ENCODE peak calls at places on chromosomes 11 and 22, in ten cellular contexts. One of them, this sample, is unnamed.
A peak's percentile ranks its signal among the peaks of the same experiment; 100 is the strongest.

GRCh38 chr11:126317681-126318641 is 14.1 kb downstream of the DCPS start:
- DNase-seq in PC-9: no peak
- DNase-seq in Karpas-422: no peak
- DNase-seq in hepatocyte: peak; percentile 64
- DNase-seq in PC-3: no peak
- DNase-seq in GM23338: no peak
- DNase-seq in GM23248: peak; percentile 87
- DNase-seq in OCI-LY7: no peak
- DNase-seq in HCT116: no peak
- DNase-seq in SK-N-SH: peak; percentile 34
- DNase-seq in this sample: peak; percentile 31

GRCh38 chr11:27699242-27699925 is 871 bp downstream of the BDNF start:
- DNase-seq in GM23248: peak; percentile 61
- DNase-seq in HCT116: no peak
- DNase-seq in GM23338: peak; percentile 72
- DNase-seq in Karpas-422: peak; percentile 19
- DNase-seq in PC-3: peak; percentile 50
- DNase-seq in OCI-LY7: no peak
- DNase-seq in hepatocyte: peak; percentile 38
- DNase-seq in PC-9: no peak
- DNase-seq in SK-N-SH: peak; percentile 47
- DNase-seq in this sample: no peak

GRCh38 chr22:28015056-28015445 is 96.0 kb upstream of the PITPNB start:
- DNase-seq in hepatocyte: no peak
- DNase-seq in Karpas-422: no peak
- DNase-seq in GM23338: no peak
- DNase-seq in OCI-LY7: no peak
- DNase-seq in GM23248: no peak
- DNase-seq in SK-N-SH: no peak
- DNase-seq in HCT116: no peak
- DNase-seq in PC-9: no peak
- DNase-seq in PC-3: no peak
- DNase-seq in this sample: no peak

GRCh38 chr11:44621140-44621681 is 55.7 kb downstream of the CD82 start:
- DNase-seq in GM23248: peak; percentile 75
- DNase-seq in HCT116: peak; percentile 41
- DNase-seq in OCI-LY7: peak; percentile 62
- DNase-seq in GM23338: peak; percentile 89
- DNase-seq in Karpas-422: peak; percentile 89
- DNase-seq in PC-9: no peak
- DNase-seq in hepatocyte: peak; percentile 88
- DNase-seq in SK-N-SH: peak; percentile 92
- DNase-seq in PC-3: peak; percentile 72
- DNase-seq in this sample: peak; percentile 48

GRCh38 chr11:2088746-2089535 is 50.2 kb downstream of the IGF2 start:
- DNase-seq in PC-3: peak; percentile 25
- DNase-seq in SK-N-SH: no peak
- DNase-seq in PC-9: no peak
- DNase-seq in OCI-LY7: no peak
- DNase-seq in HCT116: no peak
- DNase-seq in GM23248: no peak
- DNase-seq in Karpas-422: no peak
- DNase-seq in hepatocyte: no peak
- DNase-seq in GM23338: peak; percentile 43
- DNase-seq in this sample: no peak

GRCh38 chr11:129788278-129788677 is 27.4 kb upstream of the TMEM45B start:
- DNase-seq in hepatocyte: no peak
- DNase-seq in SK-N-SH: no peak
- DNase-seq in GM23248: no peak
- DNase-seq in PC-3: peak; percentile 36
- DNase-seq in OCI-LY7: no peak
- DNase-seq in PC-9: peak; percentile 58
- DNase-seq in Karpas-422: no peak
- DNase-seq in GM23338: no peak
- DNase-seq in HCT116: no peak
- DNase-seq in this sample: no peak

GRCh38 chr11:12893787-12894672 is 115.1 kb upstream of the RASSF10 start:
- DNase-seq in HCT116: peak; percentile 15
- DNase-seq in Karpas-422: peak; percentile 88
- DNase-seq in GM23248: peak; percentile 67
- DNase-seq in SK-N-SH: peak; percentile 62
- DNase-seq in OCI-LY7: peak; percentile 52
- DNase-seq in GM23338: peak; percentile 85
- DNase-seq in PC-9: peak; percentile 72
- DNase-seq in PC-3: peak; percentile 67
- DNase-seq in hepatocyte: peak; percentile 66
- DNase-seq in this sample: peak; percentile 56

GRCh38 chr11:8709002-8709672 is 26.5 kb downstream of the RPL27A start:
- DNase-seq in GM23338: peak; percentile 61
- DNase-seq in PC-9: no peak
- DNase-seq in HCT116: no peak
- DNase-seq in SK-N-SH: peak; percentile 87
- DNase-seq in Karpas-422: no peak
- DNase-seq in GM23248: peak; percentile 58
- DNase-seq in OCI-LY7: no peak
- DNase-seq in PC-3: no peak
- DNase-seq in hepatocyte: peak; percentile 72
- DNase-seq in this sample: no peak

GRCh38 chr11:113308601-113309000 is 5.8 kb upstream of the TTC12 start:
- DNase-seq in SK-N-SH: no peak
- DNase-seq in hepatocyte: no peak
- DNase-seq in PC-3: no peak
- DNase-seq in Karpas-422: no peak
- DNase-seq in GM23248: no peak
- DNase-seq in GM23338: no peak
- DNase-seq in OCI-LY7: no peak
- DNase-seq in HCT116: no peak
- DNase-seq in PC-9: no peak
- DNase-seq in this sample: no peak

GRCh38 chr11:113311536-113311935 is 2.8 kb upstream of the TTC12 start:
- DNase-seq in HCT116: no peak
- DNase-seq in PC-9: no peak
- DNase-seq in OCI-LY7: no peak
- DNase-seq in PC-3: no peak
- DNase-seq in GM23338: no peak
- DNase-seq in SK-N-SH: no peak
- DNase-seq in GM23248: no peak
- DNase-seq in Karpas-422: no peak
- DNase-seq in hepatocyte: no peak
- DNase-seq in this sample: no peak

GRCh38 chr11:113304916-113305315 is 9.5 kb upstream of the TTC12 start:
- DNase-seq in SK-N-SH: no peak
- DNase-seq in PC-9: no peak
- DNase-seq in PC-3: no peak
- DNase-seq in Karpas-422: no peak
- DNase-seq in OCI-LY7: no peak
- DNase-seq in HCT116: no peak
- DNase-seq in GM23248: no peak
- DNase-seq in hepatocyte: no peak
- DNase-seq in GM23338: no peak
- DNase-seq in this sample: no peak

DNA sequence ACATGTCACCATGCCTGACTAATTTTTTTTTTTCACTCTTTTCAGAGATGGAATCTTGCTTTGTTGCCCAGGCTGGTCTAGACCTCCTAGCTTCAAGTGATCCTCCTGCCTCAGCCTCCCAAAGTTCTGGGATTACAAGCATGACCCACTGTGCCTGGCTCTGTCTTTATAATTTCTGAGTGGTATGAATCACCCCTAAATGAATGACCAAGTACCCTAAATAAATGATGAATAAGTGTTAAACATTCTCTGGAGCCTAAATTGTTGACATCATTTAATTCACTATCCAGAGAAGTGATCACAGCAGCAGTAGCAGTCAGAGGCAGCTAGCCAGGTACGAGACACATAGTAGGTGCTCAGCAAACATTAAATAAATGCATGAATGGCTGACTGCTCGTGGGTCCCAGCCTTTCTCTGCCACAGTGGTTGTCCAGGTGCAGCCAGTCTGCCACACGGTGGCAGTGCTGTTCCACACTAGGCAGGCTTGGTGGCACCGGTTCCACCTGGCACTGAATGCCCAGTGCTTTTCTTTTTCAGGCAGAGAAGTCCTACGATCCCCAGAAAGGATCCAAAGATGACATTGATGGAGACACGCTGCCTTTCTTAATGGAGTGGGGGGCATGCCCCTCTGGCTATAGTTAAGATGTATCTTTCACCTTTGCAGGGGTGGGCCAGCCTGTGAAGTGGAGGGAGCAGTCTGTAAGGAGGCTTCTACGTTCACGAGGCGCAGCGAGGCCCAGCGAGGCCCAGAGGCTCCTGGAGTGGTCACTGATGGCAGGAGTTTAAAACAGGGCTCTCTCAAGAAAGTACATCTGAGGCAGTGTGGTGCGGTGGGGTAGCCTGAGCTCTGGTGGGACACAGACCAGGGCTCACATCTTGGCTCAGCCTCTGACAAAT is 8.7 kb upstream of the TTC12 start:
- DNase-seq in HCT116: peak; percentile 53
- DNase-seq in hepatocyte: peak; percentile 84
- DNase-seq in SK-N-SH: peak; percentile 81
- DNase-seq in OCI-LY7: peak; percentile 53
- DNase-seq in PC-3: peak; percentile 90
- DNase-seq in GM23248: peak; percentile 81
- DNase-seq in GM23338: peak; percentile 83
- DNase-seq in Karpas-422: peak; percentile 81
- DNase-seq in PC-9: peak; percentile 56
- DNase-seq in this sample: peak; percentile 77
- H3K9me2 ChIP-seq in HCT116: no peaks in the 10 kb centered on the region
- H3K9me2 ChIP-seq in hepatocyte: no peaks in the 10 kb centered on the region
- H3K9me2 ChIP-seq in SK-N-SH: no peaks in the 10 kb centered on the region
- H3K9me2 ChIP-seq in OCI-LY7: no peaks in the 10 kb centered on the region
- H3K9me2 ChIP-seq in PC-3: no peaks in the 10 kb centered on the region
- H3K9me2 ChIP-seq in GM23248: no peaks in the 10 kb centered on the region
- H3K9me2 ChIP-seq in GM23338: no peaks in the 10 kb centered on the region
- H3K9me2 ChIP-seq in Karpas-422: no peaks in the 10 kb centered on the region
- H3K9me2 ChIP-seq in PC-9: no peaks in the 10 kb centered on the region
- H3K9me2 ChIP-seq in this sample: no peaks in the 10 kb centered on the region

GRCh38 chr11:9769621-9770020 is 105.7 kb downstream of the SWAP70 start:
- DNase-seq in hepatocyte: no peak
- DNase-seq in Karpas-422: no peak
- DNase-seq in GM23338: no peak
- DNase-seq in GM23248: no peak
- DNase-seq in OCI-LY7: no peak
- DNase-seq in HCT116: no peak
- DNase-seq in PC-3: no peak
- DNase-seq in PC-9: no peak
- DNase-seq in SK-N-SH: no peak
- DNase-seq in this sample: no peak

GRCh38 chr11:9772218-9772617 is 108.3 kb downstream of the SWAP70 start:
- DNase-seq in PC-3: no peak
- DNase-seq in GM23248: no peak
- DNase-seq in Karpas-422: no peak
- DNase-seq in hepatocyte: no peak
- DNase-seq in HCT116: no peak
- DNase-seq in PC-9: no peak
- DNase-seq in GM23338: no peak
- DNase-seq in OCI-LY7: no peak
- DNase-seq in SK-N-SH: no peak
- DNase-seq in this sample: no peak

GRCh38 chr11:9773524-9773923 is 109.6 kb downstream of the SWAP70 start:
- DNase-seq in hepatocyte: no peak
- DNase-seq in PC-9: no peak
- DNase-seq in GM23248: no peak
- DNase-seq in OCI-LY7: no peak
- DNase-seq in GM23338: no peak
- DNase-seq in PC-3: no peak
- DNase-seq in Karpas-422: no peak
- DNase-seq in HCT116: no peak
- DNase-seq in SK-N-SH: no peak
- DNase-seq in this sample: no peak

GRCh38 chr11:9774109-9774508 is 110.2 kb downstream of the SWAP70 start:
- DNase-seq in GM23338: no peak
- DNase-seq in GM23248: no peak
- DNase-seq in SK-N-SH: no peak
- DNase-seq in OCI-LY7: no peak
- DNase-seq in hepatocyte: no peak
- DNase-seq in Karpas-422: no peak
- DNase-seq in PC-3: no peak
- DNase-seq in PC-9: no peak
- DNase-seq in HCT116: no peak
- DNase-seq in this sample: no peak

DNA sequence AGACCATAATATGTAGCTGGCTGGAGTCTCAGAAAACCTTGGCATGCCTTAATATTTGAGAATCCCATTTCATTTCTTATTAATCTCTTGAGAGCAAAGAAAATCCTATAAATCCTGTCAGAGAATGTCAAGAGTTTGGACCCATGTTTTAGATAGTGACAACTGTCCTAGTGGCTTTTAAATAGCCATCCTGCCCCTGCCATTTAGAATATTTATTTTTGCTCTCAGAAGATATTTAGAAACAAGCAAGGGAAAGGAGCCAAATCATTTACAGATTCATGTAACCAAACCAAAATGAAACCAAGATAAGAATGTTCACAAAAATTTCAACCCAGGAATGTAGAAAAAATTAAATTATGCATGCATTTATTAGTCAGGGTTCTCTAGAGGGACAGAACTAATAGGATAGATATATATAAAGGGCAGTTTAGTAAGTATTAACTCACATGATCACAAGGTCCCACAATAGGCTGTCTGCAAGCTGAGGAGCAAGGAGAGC is 107.3 kb downstream of the SWAP70 start:
- DNase-seq in hepatocyte: no peak
- DNase-seq in GM23338: no peak
- DNase-seq in SK-N-SH: no peak
- DNase-seq in PC-9: no peak
- DNase-seq in Karpas-422: no peak
- DNase-seq in HCT116: no peak
- DNase-seq in GM23248: no peak
- DNase-seq in PC-3: no peak
- DNase-seq in OCI-LY7: no peak
- DNase-seq in this sample: no peak
- H3K27ac ChIP-seq in hepatocyte: no peak overlapping the region
- H3K27ac ChIP-seq in GM23338: no peak overlapping the region
- H3K27ac ChIP-seq in SK-N-SH: no peak overlapping the region
- H3K27ac ChIP-seq in PC-9: no peak overlapping the region
- H3K27ac ChIP-seq in Karpas-422: no peak overlapping the region
- H3K27ac ChIP-seq in HCT116: no peak overlapping the region
- H3K27ac ChIP-seq in GM23248: no peak overlapping the region
- H3K27ac ChIP-seq in PC-3: no peak overlapping the region
- H3K27ac ChIP-seq in OCI-LY7: no peak overlapping the region
- H3K27ac ChIP-seq in this sample: no peak overlapping the region

GRCh38 chr11:128763224-128763623 is 69.4 kb downstream of the FLI1 start:
- DNase-seq in HCT116: no peak
- DNase-seq in PC-3: no peak
- DNase-seq in GM23248: no peak
- DNase-seq in Karpas-422: no peak
- DNase-seq in hepatocyte: no peak
- DNase-seq in PC-9: no peak
- DNase-seq in GM23338: no peak
- DNase-seq in OCI-LY7: no peak
- DNase-seq in SK-N-SH: no peak
- DNase-seq in this sample: no peak
- H3K9me2 ChIP-seq in HCT116: no peaks in the 10 kb centered on the region
- H3K9me2 ChIP-seq in PC-3: no peaks in the 10 kb centered on the region
- H3K9me2 ChIP-seq in GM23248: no peaks in the 10 kb centered on the region
- H3K9me2 ChIP-seq in Karpas-422: no peaks in the 10 kb centered on the region
- H3K9me2 ChIP-seq in hepatocyte: no peaks in the 10 kb centered on the region
- H3K9me2 ChIP-seq in PC-9: no peaks in the 10 kb centered on the region
- H3K9me2 ChIP-seq in GM23338: no peaks in the 10 kb centered on the region
- H3K9me2 ChIP-seq in OCI-LY7: no peaks in the 10 kb centered on the region
- H3K9me2 ChIP-seq in SK-N-SH: no peaks in the 10 kb centered on the region
- H3K9me2 ChIP-seq in this sample: no peaks in the 10 kb centered on the region

GRCh38 chr11:71450507-71450906 is 2.3 kb upstream of the DHCR7 start:
- DNase-seq in PC-3: no peak
- DNase-seq in hepatocyte: no peak
- DNase-seq in OCI-LY7: no peak
- DNase-seq in GM23248: no peak
- DNase-seq in HCT116: no peak
- DNase-seq in SK-N-SH: no peak
- DNase-seq in GM23338: no peak
- DNase-seq in Karpas-422: no peak
- DNase-seq in PC-9: no peak
- DNase-seq in this sample: no peak

GRCh38 chr11:71451596-71452353 is 1.2 kb upstream of the NADSYN1 start:
- DNase-seq in GM23338: peak; percentile 84
- DNase-seq in PC-3: peak; percentile 44
- DNase-seq in hepatocyte: peak; percentile 30
- DNase-seq in GM23248: no peak
- DNase-seq in HCT116: no peak
- DNase-seq in SK-N-SH: no peak
- DNase-seq in Karpas-422: no peak
- DNase-seq in PC-9: no peak
- DNase-seq in OCI-LY7: peak; percentile 57
- DNase-seq in this sample: no peak

GRCh38 chr11:71448257-71449161 is at the start of gene DHCR7:
- DNase-seq in Karpas-422: peak; percentile 97
- DNase-seq in SK-N-SH: peak; percentile 98
- DNase-seq in HCT116: peak; percentile 81
- DNase-seq in PC-3: peak; percentile 99
- DNase-seq in GM23248: peak; percentile 96
- DNase-seq in PC-9: peak; percentile 90
- DNase-seq in GM23338: peak; percentile 96
- DNase-seq in OCI-LY7: peak; percentile 97
- DNase-seq in hepatocyte: peak; percentile 99
- DNase-seq in this sample: peak; percentile 97

GRCh38 chr11:71447791-71448256 is 369 bp downstream of the DHCR7 start:
- DNase-seq in OCI-LY7: peak; percentile 40
- DNase-seq in PC-3: no peak
- DNase-seq in SK-N-SH: peak; percentile 79
- DNase-seq in GM23338: peak; percentile 68
- DNase-seq in PC-9: no peak
- DNase-seq in GM23248: peak; percentile 53
- DNase-seq in Karpas-422: peak; percentile 69
- DNase-seq in hepatocyte: peak; percentile 73
- DNase-seq in HCT116: no peak
- DNase-seq in this sample: peak; percentile 7

GRCh38 chr11:71449596-71449995 is 1.4 kb upstream of the DHCR7 start:
- DNase-seq in hepatocyte: no peak
- DNase-seq in HCT116: no peak
- DNase-seq in GM23248: no peak
- DNase-seq in SK-N-SH: no peak
- DNase-seq in PC-9: no peak
- DNase-seq in OCI-LY7: peak; percentile 21
- DNase-seq in GM23338: no peak
- DNase-seq in PC-3: no peak
- DNase-seq in Karpas-422: no peak
- DNase-seq in this sample: no peak
- H3K27ac ChIP-seq in hepatocyte: no peak overlapping the region
- H3K27ac ChIP-seq in HCT116: peak overlapping the region; percentile 53
- H3K27ac ChIP-seq in GM23248: no peak overlapping the region
- H3K27ac ChIP-seq in SK-N-SH: no peak overlapping the region
- H3K27ac ChIP-seq in PC-9: no peak overlapping the region
- H3K27ac ChIP-seq in OCI-LY7: peak overlapping the region; percentile 38
- H3K27ac ChIP-seq in GM23338: no peak overlapping the region
- H3K27ac ChIP-seq in PC-3: no peak overlapping the region
- H3K27ac ChIP-seq in Karpas-422: no peak overlapping the region
- H3K27ac ChIP-seq in this sample: no peak overlapping the region

This sample was measured in MM.1S.